ENCODE peak calls at places on chromosomes 4 and X, in five cellular contexts. R is OCI-LY7, M is PC-3, N is neural progenitor cell, T is hepatocyte. P is an unnamed sample. For H3K79me2, the result is how much of the 10 kb centered on the place peaks cover.

GRCh38 chr4:168573870-168574269 is 77.0 kb downstream of the PALLD start:
- DNase-seq in R (no peak), M (no peak), N (no peak), T (no peak), P (no peak)

GRCh38 chr4:147769386-147769785 is 37.5 kb downstream of the ARHGAP10 start:
- DNase-seq in R (no peak), M (peak), N (no peak), T (no peak), P (no peak)

GRCh38 chr4:24799544-24800272 is 4.3 kb downstream of the SOD3 start:
- DNase-seq in R (no peak), M (no peak), N (peak), T (no peak), P (no peak)

GRCh38 chrX:148372925-148373324 is 127.5 kb upstream of the AFF2 start:
- DNase-seq in R (peak), M (no peak), N (no peak), T (no peak), P (no peak)

GRCh38 chr4:182425302-182425701 is 182.1 kb downstream of the TENM3 start:
- DNase-seq in R (no peak), M (no peak), N (no peak), T (no peak), P (no peak)

GRCh38 chrX:69988955-69989394 is 60.8 kb downstream of the AWAT2 start:
- DNase-seq in R (no peak), M (no peak), N (no peak), T (no peak), P (peak)

GRCh38 chr4:145345401-145345800 is 136.3 kb upstream of the SMAD1 start:
- DNase-seq in R (no peak), M (no peak), N (no peak), T (no peak), P (no peak)

GRCh38 chr4:185911556-185912064 is 99.6 kb upstream of the SORBS2 start:
- DNase-seq in R (no peak), M (peak), N (no peak), T (no peak), P (no peak)

GRCh38 chrX:3120426-3120825 is 79.2 kb downstream of the ARSF start:
- DNase-seq in R (no peak), M (no peak), N (no peak), T (no peak), P (no peak)

GRCh38 chr4:23966720-23967119 is 76.9 kb upstream of the PPARGC1A start:
- DNase-seq in R (peak), M (no peak), N (peak), T (no peak), P (no peak)

GRCh38 chr4:183165371-183165770 is 66.3 kb downstream of the WWC2 start:
- DNase-seq in R (no peak), M (peak), N (no peak), T (no peak), P (no peak)

GRCh38 chr4:93053140-93053539 is 749.4 kb downstream of the GRID2 start:
- DNase-seq in R (no peak), M (no peak), N (no peak), T (no peak), P (no peak)

GRCh38 chr4:172957216-172957615 is 211.4 kb upstream of the GALNT7 start:
- DNase-seq in R (no peak), M (no peak), N (no peak), T (no peak), P (no peak)
- H2AFZ ChIP-seq in R (no peak), M (no peak), N (no peak), T (no peak), P (no peak)

GRCh38 chr4:89570931-89571330 is 263.3 kb upstream of the GPRIN3 start:
- DNase-seq in R (no peak), M (no peak), N (no peak), T (no peak), P (no peak)
- TF ChIP-seq EZH2phosphoT487 in R (no peak), M (no peak), N (no peak), T (no peak), P (no peak)

DNA sequence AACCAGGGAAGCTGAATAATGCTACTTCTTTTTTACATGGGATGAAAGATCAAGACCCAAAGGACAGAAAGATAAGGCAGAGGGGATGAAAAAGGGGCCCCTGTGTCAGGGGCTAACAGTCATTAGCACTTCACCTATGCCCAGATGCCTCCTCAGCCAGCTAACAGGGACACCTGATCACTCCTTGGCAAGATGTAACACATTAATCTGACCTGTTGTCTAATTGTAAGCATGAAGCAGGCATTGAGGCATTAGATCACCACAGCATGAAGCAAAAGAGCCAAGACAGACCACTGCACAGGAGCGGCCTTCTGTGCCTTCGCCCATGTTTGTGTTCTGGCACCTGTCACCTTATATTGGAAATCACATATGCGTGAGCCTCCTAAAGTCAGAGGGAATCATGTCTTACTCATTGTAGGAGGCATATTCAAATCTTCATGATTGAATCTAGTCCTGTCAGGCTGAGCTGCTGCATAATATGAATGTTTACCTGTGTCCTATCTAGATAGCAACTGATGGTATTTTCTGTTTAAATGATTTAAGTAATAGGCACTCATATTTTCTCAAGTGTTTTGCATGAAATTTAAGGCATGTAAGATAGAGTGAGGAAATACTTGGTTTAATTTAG is 48.4 kb downstream of the PTTG2 start:
- DNase-seq in R (no peak), M (no peak), N (no peak), T (no peak), P (no peak)
- H3K79me2 ChIP-seq in R (half or more), M (under half), N (half or more), T (half or more), P (under half)

GRCh38 chrX:106726485-106727437 is at the start of gene RNF128:
- DNase-seq in R (no peak), M (peak), N (peak), T (peak), P (peak)
- H2AFZ ChIP-seq in R (no peak), M (peak), N (peak), T (peak), P (peak)

DNA sequence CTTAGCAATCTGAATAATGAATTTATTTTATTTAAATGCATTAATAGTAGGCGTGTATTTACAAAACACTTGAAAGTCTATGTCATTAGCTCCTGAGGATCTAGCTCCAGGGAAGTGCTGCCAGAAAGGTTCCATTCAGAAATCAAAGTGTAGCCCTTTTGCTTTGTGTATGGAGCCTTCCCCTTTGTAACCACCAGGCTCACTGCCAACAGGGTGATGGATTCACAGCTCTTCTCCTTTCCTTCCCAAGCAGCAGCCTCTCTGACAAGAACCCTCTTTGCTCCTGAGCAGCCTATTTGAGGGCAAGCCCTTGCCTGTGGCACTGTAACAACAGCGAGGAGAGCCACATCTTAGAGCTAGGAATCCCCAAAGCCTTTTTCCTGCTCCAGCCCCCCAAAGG is 286.0 kb upstream of the RASGEF1B start:
- DNase-seq in R (no peak), M (no peak), N (peak), T (no peak), P (no peak)
- TF ChIP-seq EZH2phosphoT487 in R (no peak), M (no peak), N (no peak), T (no peak), P (no peak)

DNA sequence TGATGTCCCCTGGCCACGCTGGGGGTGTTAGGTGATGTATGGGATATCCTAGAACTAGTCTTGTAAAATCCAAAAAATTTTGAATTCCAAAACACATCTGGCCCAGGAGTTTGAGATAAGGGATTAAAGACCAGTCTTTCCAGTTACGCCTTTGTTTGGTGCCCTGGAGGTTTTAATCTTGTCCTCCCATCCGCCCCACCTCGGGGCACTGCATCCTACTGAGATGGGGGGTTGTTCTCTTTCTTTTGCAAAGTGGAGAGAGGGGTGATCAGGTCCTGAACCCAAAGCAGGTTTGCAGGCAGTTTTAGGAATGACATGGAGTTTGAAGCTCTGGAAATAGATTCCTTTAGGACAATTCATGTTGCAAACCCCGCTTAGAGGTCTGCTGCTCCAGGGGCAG is 1.8 kb downstream of the SUV39H1 start:
- DNase-seq in R (no peak), M (no peak), N (peak), T (no peak), P (no peak)
- H3K79me2 ChIP-seq in R (under half), M (half or more), N (under half), T (under half), P (under half)

DNA sequence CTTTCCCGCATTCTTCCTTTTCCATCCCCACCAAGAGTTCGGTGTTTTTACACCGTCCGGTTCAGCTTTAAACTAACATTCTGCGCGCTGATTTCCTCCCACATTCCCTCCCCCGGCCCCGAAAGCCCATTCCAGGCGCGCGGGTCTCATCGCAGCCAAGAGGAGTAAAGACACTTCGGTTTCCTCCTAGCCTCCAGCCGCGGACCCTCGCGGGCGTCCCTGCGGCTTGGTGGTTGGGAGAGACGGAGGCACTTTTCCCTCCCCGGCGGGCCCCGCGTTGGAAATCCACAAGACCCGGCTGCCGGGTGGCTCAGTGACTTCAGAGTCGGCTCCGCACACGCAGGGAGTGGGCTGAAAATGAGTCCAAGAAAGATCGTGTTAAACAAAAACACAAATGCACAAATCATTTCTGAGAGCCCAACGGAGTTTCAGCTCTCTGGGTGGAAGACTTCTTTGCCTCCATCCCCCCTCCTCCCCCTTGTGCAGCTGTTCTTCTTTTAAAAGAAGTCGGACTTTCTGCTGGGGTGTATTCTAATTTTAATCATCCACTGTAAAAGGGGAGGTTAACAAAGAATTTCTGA is 2.0 kb upstream of the ARX start:
- DNase-seq in R (no peak), M (no peak), N (peak), T (no peak), P (no peak)
- H2AFZ ChIP-seq in R (no peak), M (no peak), N (no peak), T (peak), P (no peak)

DNA sequence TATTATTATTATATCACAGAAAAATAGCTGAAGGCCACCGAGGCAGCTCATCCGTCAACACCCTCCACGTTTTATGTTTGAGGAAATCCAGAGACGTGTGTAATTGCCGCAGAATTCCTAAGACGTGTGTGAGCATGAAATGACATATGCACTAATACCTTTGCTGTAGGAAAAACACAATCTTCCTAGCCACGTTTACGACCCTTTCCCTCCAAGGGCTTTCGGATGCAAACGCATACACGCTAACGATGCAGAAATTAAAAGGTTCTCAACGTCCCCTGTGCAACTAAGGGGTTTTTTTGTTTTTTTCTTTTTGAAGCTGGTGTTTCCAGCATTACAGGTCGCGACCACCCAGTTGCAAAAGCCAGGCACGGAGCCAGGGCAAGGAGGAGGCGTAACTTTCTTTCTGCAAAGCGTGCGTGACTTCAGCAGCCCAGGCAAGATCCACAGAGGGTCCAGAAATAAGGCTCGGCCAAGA is 33.8 kb downstream of the CRLF2 start:
- DNase-seq in R (no peak), M (peak), N (peak), T (peak), P (no peak)
- TF ChIP-seq EZH2phosphoT487 in R (no peak), M (no peak), N (no peak), T (no peak), P (no peak)